ENCODE peak calls at places on chromosomes 6 and 20, in seven cellular contexts. Q is HCT116, Y is SK-N-SH, X is K562, B is H1, R is HepG2, E is GM12878. G is an unnamed sample. For H3K4me1, the result is how much of the 10 kb centered on the place peaks cover.

GRCh38 chr6:11586574-11586973 is 49.0 kb downstream of the TMEM170B start:
- DNase-seq in Q (no peak), Y (no peak), X (no peak), B (no peak), R (no peak), E (no peak), G (no peak)

GRCh38 chr20:62141397-62142251 is 1.6 kb downstream of the PSMA7 start:
- DNase-seq in Q (no peak), Y (peak), X (no peak), B (no peak), R (peak), E (no peak), G (no peak)

GRCh38 chr6:122307577-122307976 is 91.9 kb upstream of the HSF2 start:
- DNase-seq in Q (no peak), Y (no peak), X (no peak), B (no peak), R (no peak), E (no peak), G (no peak)

GRCh38 chr6:2973656-2974055 is 2.3 kb upstream of the SERPINB6 start:
- DNase-seq in Q (no peak), Y (no peak), X (peak), B (no peak), R (no peak), E (no peak), G (no peak)

GRCh38 chr20:40882173-40882572 is 146.4 kb upstream of the TOP1 start:
- DNase-seq in Q (no peak), Y (no peak), X (no peak), B (no peak), R (no peak), E (no peak), G (no peak)

GRCh38 chr20:17358854-17359253 is 132.0 kb downstream of the PCSK2 start:
- DNase-seq in Q (no peak), Y (no peak), X (no peak), B (no peak), R (no peak), E (no peak), G (no peak)

GRCh38 chr6:111591370-111591900 is 14.2 kb downstream of the TRAF3IP2 start:
- DNase-seq in Q (peak), Y (peak), X (no peak), B (no peak), R (peak), E (no peak), G (no peak)

GRCh38 chr6:53313784-53314382 is 34.9 kb downstream of the ELOVL5 start:
- DNase-seq in Q (no peak), Y (no peak), X (no peak), B (no peak), R (no peak), E (no peak), G (no peak)

DNA sequence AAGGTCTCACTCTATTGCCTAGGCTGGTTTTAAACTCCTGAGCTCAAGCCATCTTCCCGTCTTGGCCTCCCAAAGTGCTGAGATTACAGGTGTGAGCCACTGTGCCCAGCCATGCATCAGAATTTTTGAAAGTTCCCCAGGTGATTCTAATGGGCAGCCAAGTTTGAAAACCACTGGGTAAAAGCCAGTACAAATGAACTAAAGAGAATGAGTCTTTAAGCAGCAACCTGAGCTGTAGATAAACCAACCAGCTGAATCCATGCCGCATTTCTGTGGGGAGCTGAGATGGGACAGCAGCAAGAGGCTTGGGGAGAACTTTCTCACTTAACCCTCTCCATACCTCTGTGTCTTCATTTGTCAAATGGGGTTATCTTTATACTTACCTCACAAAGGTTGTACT is 67.5 kb downstream of the VEGFA start:
- DNase-seq in Q (no peak), Y (no peak), X (no peak), B (no peak), R (no peak), E (no peak), G (no peak)
- TF ChIP-seq YY1 in Q (no peak), Y (no peak), X (no peak), B (no peak), R (no peak), E (no peak), G (no peak)

GRCh38 chr6:143677891-143678737 is at the start of gene PHACTR2:
- DNase-seq in Q (peak), Y (peak), X (peak), B (peak), R (peak), E (no peak), G (peak)
- H3K4me1 ChIP-seq in Q (under half), Y (under half), X (under half), B (under half), R (half or more), E (under half), G (under half)

DNA sequence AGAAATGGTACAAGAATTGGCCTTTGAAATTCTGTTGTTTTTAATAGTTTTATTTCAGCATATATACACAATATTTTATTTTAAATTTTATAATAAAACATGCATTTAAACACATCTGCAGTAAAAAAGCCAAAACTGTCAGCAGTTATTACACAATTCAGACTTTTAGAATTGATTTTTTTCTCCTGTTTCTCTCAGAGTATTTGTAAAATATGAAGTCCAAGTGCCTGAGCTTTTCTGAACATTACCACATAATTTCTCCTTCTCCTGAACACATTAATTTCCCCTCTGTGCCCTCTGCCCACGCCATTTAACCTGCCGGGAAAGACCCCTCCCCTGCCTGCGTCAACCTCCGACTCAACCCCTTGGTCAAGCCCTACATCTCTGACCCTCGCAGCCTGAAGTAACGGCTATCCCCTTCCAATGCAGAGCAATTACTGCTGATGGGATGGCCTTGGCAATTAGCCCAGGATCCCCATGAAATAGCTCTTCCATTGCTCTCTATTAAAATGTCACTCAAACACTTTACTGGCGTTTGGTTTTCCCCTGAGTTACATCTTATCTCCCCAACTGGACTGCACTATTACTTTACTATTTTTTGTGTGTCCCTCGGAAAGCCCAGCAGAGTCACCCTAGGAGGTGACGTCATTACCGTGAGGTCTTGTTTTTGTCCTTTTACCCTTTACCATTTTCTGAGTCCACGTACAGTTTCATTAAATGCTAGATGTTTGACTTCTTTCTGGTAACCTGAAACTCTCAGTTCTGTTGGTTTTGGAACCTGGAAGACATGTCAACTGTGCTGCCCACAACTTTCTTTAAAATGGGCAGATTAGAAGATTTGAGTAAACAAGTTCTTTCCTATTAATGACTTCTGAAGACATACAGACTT is 146.7 kb upstream of the TAB2 start:
- DNase-seq in Q (no peak), Y (peak), X (no peak), B (no peak), R (no peak), E (no peak), G (no peak)
- TF ChIP-seq YY1 in Q (no peak), Y (no peak), X (no peak), B (no peak), R (no peak), E (no peak), G (no peak)

GRCh38 chr20:23146111-23146640 is 60.1 kb upstream of the CD93 start:
- DNase-seq in Q (no peak), Y (no peak), X (no peak), B (no peak), R (no peak), E (no peak), G (no peak)
- H3K4me1 ChIP-seq in Q (under half), Y (under half), X (half or more), B (under half), R (under half), E (under half), G (under half)

GRCh38 chr6:134875367-134875766 is 74.5 kb downstream of the ALDH8A1 start:
- DNase-seq in Q (no peak), Y (no peak), X (no peak), B (no peak), R (no peak), E (no peak), G (no peak)
- TF ChIP-seq YY1 in Q (no peak), Y (no peak), X (no peak), B (no peak), R (no peak), E (no peak), G (no peak)

GRCh38 chr6:43523282-43523681 is 6.4 kb downstream of the POLR1C start:
- DNase-seq in Q (no peak), Y (no peak), X (no peak), B (no peak), R (no peak), E (no peak), G (no peak)

GRCh38 chr6:43517503-43518357 is 841 bp downstream of the POLR1C start:
- DNase-seq in Q (no peak), Y (no peak), X (no peak), B (no peak), R (no peak), E (no peak), G (no peak)

GRCh38 chr6:43522547-43523263 is 5.8 kb downstream of the POLR1C start:
- DNase-seq in Q (no peak), Y (no peak), X (no peak), B (no peak), R (no peak), E (no peak), G (no peak)

GRCh38 chr6:43521836-43522235 is 4.9 kb downstream of the POLR1C start:
- DNase-seq in Q (no peak), Y (no peak), X (no peak), B (no peak), R (no peak), E (no peak), G (no peak)

DNA sequence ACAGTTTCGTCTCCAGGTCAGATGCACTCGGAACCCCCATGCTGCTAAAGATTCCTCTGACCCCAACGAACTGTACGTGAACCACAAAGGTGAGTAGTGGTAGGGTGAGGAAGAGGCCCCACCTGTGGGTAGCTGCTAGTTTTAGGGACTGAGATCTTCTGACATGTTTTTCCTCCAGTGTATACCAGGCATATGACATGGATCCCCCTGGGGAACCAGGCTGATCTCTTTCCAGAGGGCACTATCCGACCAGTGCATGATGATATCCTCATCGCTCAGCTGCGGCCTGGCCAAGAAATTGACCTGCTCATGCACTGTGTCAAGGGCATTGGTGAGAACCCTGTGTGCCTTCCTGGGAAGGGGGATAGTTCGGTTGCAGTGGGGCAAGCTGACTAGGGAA is 3.2 kb downstream of the POLR1C start:
- DNase-seq in Q (no peak), Y (no peak), X (no peak), B (no peak), R (no peak), E (no peak), G (no peak)
- H3K4me1 ChIP-seq in Q (under half), Y (under half), X (under half), B (under half), R (under half), E (under half), G (under half)

GRCh38 chr6:151242420-151242841 is 2.7 kb downstream of the AKAP12 start:
- DNase-seq in Q (no peak), Y (no peak), X (no peak), B (no peak), R (no peak), E (no peak), G (no peak)

GRCh38 chr6:151240036-151240685 is 394 bp downstream of the AKAP12 start:
- DNase-seq in Q (peak), Y (peak), X (peak), B (peak), R (no peak), E (no peak), G (peak)

GRCh38 chr6:151239603-151240035 is at the start of gene AKAP12:
- DNase-seq in Q (no peak), Y (no peak), X (no peak), B (peak), R (no peak), E (no peak), G (peak)

GRCh38 chr6:151241853-151242252 is 2.1 kb downstream of the AKAP12 start:
- DNase-seq in Q (no peak), Y (no peak), X (no peak), B (no peak), R (no peak), E (no peak), G (no peak)

DNA sequence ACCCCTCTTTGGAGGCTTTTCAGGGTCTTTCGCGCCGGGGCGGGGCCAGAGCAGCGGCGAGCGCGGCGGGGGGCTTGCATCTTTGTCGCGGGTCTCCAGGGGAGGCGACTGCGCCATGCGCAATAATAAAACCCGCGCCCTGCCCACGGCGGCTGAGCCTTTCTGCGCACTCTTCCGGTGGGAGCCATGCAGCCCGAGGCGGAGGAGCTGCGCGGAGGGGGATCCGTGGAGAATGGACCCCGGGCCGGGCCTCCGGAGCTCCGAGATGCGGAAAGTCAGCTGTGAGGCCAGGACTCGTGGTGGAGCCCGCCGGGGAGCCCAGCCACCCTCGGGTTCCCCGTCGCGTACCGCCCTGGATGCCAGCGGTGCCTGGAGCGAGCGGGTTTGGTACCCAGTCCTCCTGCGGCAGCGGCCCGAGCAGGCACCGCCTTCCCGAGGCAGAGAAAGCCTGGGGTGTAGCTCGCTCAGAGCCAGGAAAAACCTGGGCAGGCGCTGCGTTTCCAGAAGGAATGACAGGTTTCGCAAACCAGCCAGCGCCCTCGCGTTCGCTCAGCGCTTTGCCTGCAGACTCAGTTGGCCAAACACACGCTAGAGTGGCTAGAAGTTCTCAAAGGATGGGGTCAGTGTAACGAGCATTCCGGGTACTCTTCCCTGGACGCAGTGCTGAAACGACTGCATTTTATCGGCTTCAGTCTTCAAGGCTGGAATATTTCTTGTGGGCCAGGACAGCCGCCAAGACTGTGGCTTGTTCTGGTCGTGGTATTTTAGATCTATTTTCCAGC is 1.3 kb downstream of the AKAP12 start:
- DNase-seq in Q (no peak), Y (peak), X (no peak), B (peak), R (no peak), E (no peak), G (peak)
- TF ChIP-seq YY1 in Q (no peak), Y (no peak), X (no peak), B (no peak), R (no peak), E (no peak), G (no peak)

G was measured in NT2/D1.